ENCODE peak calls at places on chromosomes 3 and 15, in seven cellular contexts. S is psoas muscle, I is fibroblast of pulmonary artery, X is A549, G is AG09309, Z is SK-N-SH, W is right atrium auricular region. M is an unnamed sample.

GRCh38 chr3:79551997-79552396 is 215.8 kb downstream of the ROBO1 start:
- DNase-seq in G (no peak), I (no peak), X (peak), S (no peak), Z (no peak), W (no peak), M (no peak)

GRCh38 chr3:174737966-174738365 is 121.2 kb upstream of the NAALADL2 start:
- DNase-seq in W (no peak), Z (no peak), G (no peak), X (no peak), I (peak), S (no peak), M (no peak)

GRCh38 chr3:142705256-142705655 is 18.6 kb upstream of the TRPC1 start:
- DNase-seq in W (no peak), Z (peak), G (no peak), I (no peak), S (no peak), X (no peak), M (no peak)

GRCh38 chr3:99751649-99752048 is 66.0 kb upstream of the CMSS1 start:
- DNase-seq in S (no peak), X (no peak), G (no peak), I (peak), Z (no peak), W (no peak), M (no peak)

GRCh38 chr15:39586387-39587171 is 5.7 kb downstream of the THBS1 start:
- DNase-seq in G (peak), Z (no peak), W (no peak), S (no peak), I (peak), X (no peak), M (no peak)

GRCh38 chr15:75455424-75455981 is 4.0 kb upstream of the SIN3A start:
- DNase-seq in Z (peak), W (peak), X (peak), S (peak), G (no peak), I (peak), M (peak)

GRCh38 chr3:78604328-78604727 is 1163.5 kb downstream of the ROBO1 start:
- DNase-seq in Z (no peak), X (no peak), S (no peak), W (no peak), G (peak), I (peak), M (no peak)

GRCh38 chr3:57108684-57109083 is 48.2 kb downstream of the SPATA12 start:
- DNase-seq in S (no peak), G (no peak), W (no peak), X (no peak), Z (no peak), I (no peak), M (no peak)

GRCh38 chr15:51652084-51652668 is 29.1 kb upstream of the SCG3 start:
- DNase-seq in W (no peak), Z (no peak), X (no peak), I (no peak), S (no peak), G (no peak), M (no peak)

GRCh38 chr15:55457401-55458022 is 49.2 kb downstream of the PIERCE2 start:
- DNase-seq in S (no peak), Z (no peak), G (no peak), W (no peak), I (no peak), X (no peak), M (no peak)

GRCh38 chr3:124650798-124651197 is 79.5 kb upstream of the UMPS start:
- DNase-seq in W (no peak), G (no peak), S (no peak), I (no peak), X (no peak), Z (no peak), M (no peak)

GRCh38 chr3:49276475-49277356 is at the start of gene C3orf62:
- DNase-seq in S (peak), W (peak), G (peak), Z (peak), X (peak), I (peak), M (peak)

GRCh38 chr3:143436231-143436930 is 316.8 kb downstream of the CHST2 start:
- DNase-seq in G (no peak), I (no peak), Z (no peak), W (no peak), X (no peak), S (no peak), M (no peak)

GRCh38 chr3:16916840-16917239 is 32.1 kb downstream of the PLCL2 start:
- DNase-seq in I (peak), S (no peak), X (no peak), W (no peak), Z (no peak), G (no peak), M (no peak)

GRCh38 chr3:79086514-79086913 is 681.3 kb downstream of the ROBO1 start:
- DNase-seq in G (peak), X (peak), S (peak), Z (peak), W (no peak), I (peak), M (no peak)

GRCh38 chr3:181316481-181316880 is 326.9 kb upstream of the DNAJC19 start:
- DNase-seq in Z (no peak), G (no peak), S (no peak), W (no peak), I (peak), X (peak), M (no peak)

GRCh38 chr3:161851941-161852566 is 355.4 kb downstream of the OTOL1 start:
- DNase-seq in W (no peak), S (peak), I (peak), G (no peak), Z (peak), X (peak), M (peak)

GRCh38 chr3:177441813-177442646 is 244.7 kb upstream of the TBL1XR1 start:
- DNase-seq in X (no peak), G (no peak), S (no peak), Z (no peak), I (no peak), W (no peak), M (no peak)

GRCh38 chr3:69791919-69792399 is 52.7 kb downstream of the MITF start:
- DNase-seq in W (no peak), G (peak), Z (peak), X (peak), I (peak), S (no peak), M (no peak)

GRCh38 chr15:78763796-78764241 is 47.4 kb downstream of the ADAMTS7 start:
- DNase-seq in G (no peak), S (peak), I (no peak), X (no peak), Z (no peak), W (peak), M (no peak)

GRCh38 chr15:84983711-84984110 is 2.1 kb downstream of the PDE8A start:
- DNase-seq in I (no peak), Z (no peak), X (peak), G (no peak), S (no peak), W (no peak), M (no peak)

GRCh38 chr3:171711461-171711860 is 98.8 kb downstream of the PLD1 start:
- DNase-seq in I (peak), G (no peak), W (no peak), S (no peak), Z (no peak), X (no peak), M (no peak)

GRCh38 chr3:53787016-53787415 is 59.2 kb downstream of the CHDH start:
- DNase-seq in I (no peak), X (no peak), G (no peak), S (no peak), W (no peak), Z (no peak), M (no peak)

GRCh38 chr3:169871129-169871886 is 1.6 kb upstream of the LRRC31 start:
- DNase-seq in Z (no peak), G (no peak), X (no peak), S (no peak), W (no peak), I (no peak), M (peak)

GRCh38 chr3:166362698-166363097 is 525.5 kb upstream of the BCHE start:
- DNase-seq in G (no peak), I (no peak), Z (no peak), X (no peak), W (no peak), S (no peak), M (no peak)

GRCh38 chr3:34364345-34364744 is 565.9 kb downstream of the PDCD6IP start:
- DNase-seq in I (no peak), Z (no peak), X (no peak), G (no peak), W (no peak), S (no peak), M (no peak)

GRCh38 chr3:180543877-180544276 is 58.1 kb upstream of the TTC14 start:
- DNase-seq in S (no peak), W (no peak), I (no peak), Z (no peak), G (no peak), X (no peak), M (no peak)

GRCh38 chr15:43515731-43516130 is 1.7 kb upstream of the MAP1A start:
- DNase-seq in I (no peak), G (no peak), W (peak), S (no peak), Z (no peak), X (no peak), M (no peak)

GRCh38 chr3:14201881-14202684 is 23.5 kb downstream of the LSM3 start:
- DNase-seq in G (no peak), W (no peak), Z (no peak), I (no peak), X (no peak), S (no peak), M (no peak)

GRCh38 chr3:133574260-133574881 is 885 bp downstream of the CDV3 start:
- DNase-seq in X (peak), Z (peak), I (peak), G (no peak), W (peak), S (peak), M (peak)

GRCh38 chr3:141738636-141739363 is 702 bp downstream of the RNF7 start:
- DNase-seq in G (no peak), I (peak), S (no peak), W (no peak), X (peak), Z (peak), M (peak)

GRCh38 chr15:90160781-90161727 is 40.1 kb upstream of the SEMA4B start:
- DNase-seq in Z (no peak), X (peak), G (no peak), S (no peak), W (no peak), I (no peak), M (peak)

GRCh38 chr3:147333098-147333497 is 73.2 kb downstream of the ZIC4 start:
- DNase-seq in W (no peak), S (no peak), Z (no peak), I (no peak), X (no peak), G (no peak), M (no peak)

GRCh38 chr3:50323092-50323600 is 601 bp upstream of the HYAL2 start:
- DNase-seq in W (no peak), Z (no peak), X (no peak), G (no peak), I (no peak), S (peak), M (no peak)

GRCh38 chr15:69929905-69930630 is 167.6 kb downstream of the TLE3 start:
- DNase-seq in X (no peak), Z (no peak), G (no peak), I (no peak), S (no peak), W (no peak), M (no peak)

GRCh38 chr3:136078421-136079364 is 113.2 kb downstream of the PPP2R3A start:
- DNase-seq in G (no peak), S (no peak), Z (peak), I (peak), W (no peak), X (peak), M (no peak)

GRCh38 chr3:166455724-166456123 is 618.5 kb upstream of the BCHE start:
- DNase-seq in X (peak), I (no peak), S (no peak), W (no peak), G (no peak), Z (no peak), M (no peak)

GRCh38 chr15:55279746-55280351 is 9.8 kb downstream of the RAB27A start:
- DNase-seq in G (peak), X (peak), I (peak), W (no peak), S (no peak), Z (no peak), M (no peak)

DNA sequence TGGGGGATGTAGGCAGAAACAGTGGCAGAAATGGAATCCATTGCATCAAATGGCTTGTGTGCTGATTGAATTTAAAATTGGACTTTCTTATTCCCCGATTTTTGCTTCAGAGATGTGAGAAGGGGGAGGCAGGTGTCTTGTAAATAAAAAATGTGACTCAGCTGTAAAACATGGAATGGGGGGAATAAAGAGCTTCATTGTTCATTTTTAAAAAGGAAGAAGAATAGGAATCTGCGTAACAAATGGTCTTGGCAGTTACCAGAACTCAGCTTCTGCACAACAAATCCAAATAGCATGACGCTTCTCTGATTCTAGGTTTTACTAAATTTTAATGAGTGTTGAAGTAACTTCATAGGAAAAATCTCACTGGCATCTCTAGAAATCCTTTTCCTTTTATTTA is 323.9 kb upstream of the GBE1 start:
- DNase-seq in W (no peak), S (no peak), X (no peak), Z (no peak), G (no peak), I (peak), M (no peak)
- H3K4me3 ChIP-seq in W (no peak), S (no peak), X (no peak), Z (no peak), G (no peak), I (no peak), M (no peak)

DNA sequence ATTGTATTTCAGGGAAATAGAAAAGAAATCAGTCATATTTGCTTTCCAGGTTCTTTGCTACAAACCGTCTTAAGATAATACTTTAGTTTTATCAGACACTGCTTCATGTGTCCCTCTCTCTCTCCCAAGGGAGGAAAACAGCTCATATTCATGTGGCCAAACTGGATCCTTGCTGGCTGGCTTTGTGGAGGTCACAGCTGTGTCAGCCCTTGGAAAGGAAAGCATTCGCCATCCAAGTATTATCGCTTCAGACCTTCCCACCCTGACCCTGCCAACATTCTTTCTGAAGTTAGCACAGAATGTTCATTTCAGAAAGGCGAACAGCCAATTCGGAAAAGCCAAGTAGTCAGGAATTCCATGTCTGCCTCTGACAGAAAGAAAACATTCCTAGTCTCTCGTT is 213.7 kb downstream of the FEZF2 start:
- DNase-seq in S (peak), X (no peak), G (no peak), Z (no peak), W (peak), I (peak), M (peak)
- H3K4me3 ChIP-seq in S (peak), X (no peak), G (no peak), Z (no peak), W (no peak), I (no peak), M (no peak)

GRCh38 chr3:32725721-32726120 is 40.7 kb downstream of the CNOT10 start:
- DNase-seq in W (no peak), S (no peak), I (no peak), X (no peak), Z (no peak), G (no peak), M (no peak)
- H3K4me3 ChIP-seq in W (no peak), S (no peak), I (no peak), X (no peak), Z (no peak), G (no peak), M (no peak)

GRCh38 chr3:153372326-153372725 is 210.3 kb downstream of the RAP2B start:
- DNase-seq in W (peak), G (peak), I (peak), Z (no peak), S (no peak), X (no peak), M (no peak)
- H3K4me3 ChIP-seq in W (no peak), G (no peak), I (no peak), Z (no peak), S (no peak), X (no peak), M (no peak)

M was measured in mucosa of descending colon.